ENCODE peak calls at places on chromosomes 2 and 18, in five cellular contexts. R is MCF 10A, E is neural crest cell, Z is esophagus squamous epithelium, G is fibroblast of pulmonary artery. U is an unnamed sample.

GRCh38 chr18:36295880-36296301 is 1.6 kb upstream of the FHOD3 start:
- DNase-seq in R (no peak), E (no peak), Z (no peak), G (no peak), U (no peak)

GRCh38 chr2:189298481-189298880 is 118.9 kb upstream of the COL5A2 start:
- DNase-seq in R (no peak), E (no peak), Z (no peak), G (peak; percentile 60), U (no peak)

GRCh38 chr18:57649536-57650495 is 28.2 kb upstream of the NARS1 start:
- DNase-seq in R (peak; percentile 89), E (no peak), Z (no peak), G (peak; percentile 93), U (no peak)

GRCh38 chr18:57353137-57353939 is 981 bp downstream of the ST8SIA3 start:
- DNase-seq in R (no peak), E (peak; percentile 35), Z (no peak), G (no peak), U (no peak)

GRCh38 chr2:162118166-162119031 is 33.6 kb downstream of the GCG start:
- DNase-seq in R (peak; percentile 83), E (no peak), Z (no peak), G (peak; percentile 60), U (no peak)

GRCh38 chr18:62325806-62326645 is 916 bp downstream of the TNFRSF11A start:
- DNase-seq in R (peak; percentile 18), E (peak; percentile 18), Z (no peak), G (peak; percentile 16), U (no peak)

GRCh38 chr2:230830428-230830827 is 34.3 kb upstream of the ITM2C start:
- DNase-seq in R (no peak), E (no peak), Z (no peak), G (no peak), U (no peak)

GRCh38 chr2:164910091-164910899 is 45.0 kb downstream of the SLC38A11 start:
- DNase-seq in R (peak; percentile 61), E (no peak), Z (no peak), G (peak; percentile 41), U (no peak)

GRCh38 chr2:101999122-101999789 is 7.5 kb downstream of the IL1R2 start:
- DNase-seq in R (peak; percentile 21), E (no peak), Z (no peak), G (peak; percentile 38), U (no peak)

GRCh38 chr2:69715964-69716363 is 26.0 kb upstream of the ANXA4 start:
- DNase-seq in R (no peak), E (no peak), Z (no peak), G (peak; percentile 38), U (no peak)

GRCh38 chr2:153818242-153818641 is 53.5 kb upstream of the GALNT13 start:
- DNase-seq in R (no peak), E (no peak), Z (no peak), G (no peak), U (no peak)

GRCh38 chr2:233081731-233082221 is 21.6 kb downstream of the INPP5D start:
- DNase-seq in R (no peak), E (no peak), Z (no peak), G (no peak), U (no peak)

GRCh38 chr2:236105955-236106607 is 62.1 kb downstream of the GBX2 start:
- DNase-seq in R (no peak), E (no peak), Z (no peak), G (no peak), U (no peak)

GRCh38 chr18:22683196-22683676 is 249.9 kb upstream of the RBBP8 start:
- DNase-seq in R (peak; percentile 67), E (no peak), Z (no peak), G (peak; percentile 88), U (peak; percentile 82)

GRCh38 chr18:59198215-59198614 is 21.7 kb upstream of the GRP start:
- DNase-seq in R (no peak), E (no peak), Z (no peak), G (no peak), U (no peak)

GRCh38 chr2:159155315-159155714 is 131.2 kb downstream of the WDSUB1 start:
- DNase-seq in R (no peak), E (no peak), Z (no peak), G (no peak), U (no peak)

GRCh38 chr2:37323770-37324535 is 680 bp downstream of the PRKD3 start:
- DNase-seq in R (peak; percentile 49), E (peak; percentile 39), Z (no peak), G (peak; percentile 40), U (no peak)

GRCh38 chr2:150485114-150485870 is 2.2 kb downstream of the RND3 start:
- DNase-seq in R (peak; percentile 94), E (peak; percentile 54), Z (no peak), G (peak; percentile 74), U (peak; percentile 42)

GRCh38 chr18:75132931-75133525 is 75.9 kb downstream of the PTGR3 start:
- DNase-seq in R (peak; percentile 59), E (no peak), Z (no peak), G (no peak), U (no peak)

GRCh38 chr2:67917332-67918054 is 145.3 kb downstream of the C1D start:
- DNase-seq in R (peak; percentile 81), E (no peak), Z (no peak), G (peak; percentile 91), U (no peak)

GRCh38 chr2:121839584-121839983 is 84.1 kb downstream of the TSN start:
- DNase-seq in R (no peak), E (no peak), Z (no peak), G (no peak), U (no peak)

GRCh38 chr2:218997730-218998129 is 4.5 kb upstream of the CRYBA2 start:
- DNase-seq in R (no peak), E (no peak), Z (no peak), G (no peak), U (no peak)

GRCh38 chr2:160489096-160489495 is 4.5 kb downstream of the RBMS1 start:
- DNase-seq in R (no peak), E (no peak), Z (no peak), G (no peak), U (no peak)

GRCh38 chr18:39958876-39959275 is 1996.2 kb upstream of the PIK3C3 start:
- DNase-seq in R (no peak), E (no peak), Z (no peak), G (no peak), U (no peak)

GRCh38 chr2:62305421-62306176 is 109.7 kb downstream of the B3GNT2 start:
- DNase-seq in R (no peak), E (no peak), Z (no peak), G (no peak), U (no peak)

DNA sequence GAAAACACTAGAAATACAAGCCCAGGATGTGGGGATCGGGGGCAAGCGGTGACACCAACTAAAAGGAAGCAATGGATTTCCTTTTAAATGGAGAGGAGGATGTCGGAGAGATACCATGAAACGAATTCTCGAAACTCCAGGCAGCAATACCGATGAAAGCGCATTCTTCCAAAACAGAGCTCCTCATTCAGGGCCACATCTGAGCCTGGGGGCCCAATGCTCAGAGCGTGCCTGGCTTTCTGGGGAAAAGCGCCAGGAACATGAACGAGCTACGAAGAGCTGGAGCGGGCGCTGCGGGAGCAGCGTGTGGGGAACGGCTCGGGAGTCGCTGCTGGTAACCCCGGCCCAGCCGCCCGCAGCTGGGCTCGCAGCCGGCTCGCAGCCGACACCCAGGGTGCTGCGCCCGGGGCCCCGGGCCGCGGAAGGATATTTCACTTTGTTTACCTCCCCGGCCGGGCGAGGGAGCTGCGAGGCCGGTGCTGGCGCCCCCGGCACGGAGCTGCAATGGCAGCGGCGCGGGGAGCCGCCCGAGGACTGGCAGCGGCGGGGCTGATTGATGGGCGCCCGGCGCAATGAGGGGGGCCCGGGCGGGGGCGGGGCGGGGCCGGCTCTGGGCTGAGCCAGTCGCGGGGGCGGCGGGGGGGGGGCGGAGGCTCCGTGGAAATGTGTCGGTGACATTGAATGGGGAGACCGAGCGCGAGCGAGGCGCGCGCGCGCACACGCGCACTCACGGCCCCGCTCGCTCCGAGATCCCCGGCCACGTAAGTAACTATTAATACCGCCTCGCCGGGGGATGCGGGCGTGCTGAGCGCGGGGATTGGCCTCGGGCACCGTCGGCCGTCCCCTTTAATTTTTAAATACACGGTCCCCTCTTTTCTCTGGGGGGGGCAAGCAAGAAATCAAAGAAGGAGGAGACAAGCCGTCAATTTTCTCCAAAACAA is at the start of gene TRIB2:
- DNase-seq in R (peak; percentile 82), E (peak; percentile 69), Z (peak; percentile 67), G (peak; percentile 94), U (peak; percentile 55)
- TF ChIP-seq CTCF in R (no peak), E (peak; percentile 31), Z (no peak), G (no peak), U (no peak)

DNA sequence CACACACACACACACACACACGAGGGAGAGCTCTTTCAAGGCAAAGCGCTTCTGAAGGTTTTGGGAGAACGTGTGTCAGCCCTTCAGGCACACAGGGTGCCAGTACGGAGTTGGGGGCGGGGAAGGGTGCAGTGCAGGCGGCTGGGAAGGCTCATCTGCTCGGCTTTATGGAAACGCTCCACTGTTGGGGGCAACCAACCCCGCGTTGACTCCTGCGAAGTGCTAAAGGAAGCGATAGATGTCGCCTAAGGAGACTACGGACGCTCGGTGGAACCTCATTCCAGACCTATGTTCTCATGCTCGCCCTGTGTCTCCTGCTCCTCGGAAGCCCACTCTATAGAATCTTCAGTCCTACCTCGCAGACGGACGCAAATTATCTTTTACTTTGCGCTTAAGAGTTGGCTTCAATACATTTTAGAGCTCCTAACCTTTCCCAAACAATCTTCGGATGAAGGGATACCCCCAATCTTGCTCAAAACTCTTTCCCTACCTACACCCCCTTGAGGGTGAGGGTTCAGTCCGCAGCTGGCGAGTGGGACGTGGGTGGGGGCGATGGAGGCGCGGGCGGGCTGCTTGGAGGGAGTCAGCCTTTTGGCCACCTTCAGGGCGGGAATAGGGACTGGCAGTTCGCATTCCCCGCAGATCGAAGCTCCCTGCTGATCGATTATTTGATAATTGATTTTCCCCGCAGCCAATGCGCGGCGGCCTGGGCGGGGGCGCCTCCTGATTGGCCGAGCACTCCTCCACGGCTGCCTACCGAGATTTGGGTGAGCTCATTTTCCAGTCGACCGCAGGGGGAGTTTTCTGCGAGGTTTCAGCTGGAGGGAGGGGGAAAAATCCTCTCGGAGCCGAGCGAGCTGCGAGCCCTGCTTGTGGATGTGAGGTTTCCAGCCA is 1.9 kb upstream of the MEIS1 start:
- DNase-seq in R (peak; percentile 94), E (peak; percentile 84), Z (no peak), G (peak; percentile 98), U (peak; percentile 71)
- TF ChIP-seq CTCF in R (no peak), E (peak; percentile 10), Z (no peak), G (no peak), U (no peak)

GRCh38 chr2:152200562-152201465 is 25.3 kb upstream of the STAM2 start:
- DNase-seq in R (peak; percentile 100), E (no peak), Z (peak; percentile 15), G (peak; percentile 93), U (peak; percentile 77)
- TF ChIP-seq CTCF in R (no peak), E (no peak), Z (no peak), G (no peak), U (no peak)

GRCh38 chr2:100013892-100014677 is 128.3 kb downstream of the AFF3 start:
- DNase-seq in R (peak; percentile 88), E (no peak), Z (no peak), G (peak; percentile 81), U (no peak)
- TF ChIP-seq CTCF in R (peak; percentile 22), E (no peak), Z (no peak), G (peak; percentile 5), U (no peak)

GRCh38 chr2:156334496-156335478 is 2.3 kb upstream of the NR4A2 start:
- DNase-seq in R (peak; percentile 92), E (peak; percentile 46), Z (peak; percentile 65), G (peak; percentile 97), U (peak; percentile 67)
- TF ChIP-seq CTCF in R (peak; percentile 17), E (peak; percentile 20), Z (no peak), G (no peak), U (no peak)

U was measured in omental fat pad.